ENCODE peak calls at places on chromosomes 6 and 20, in nine cellular contexts. One of them, this sample, is unnamed.
A peak's percentile ranks its signal among the peaks of the same experiment; 100 is the strongest.

GRCh38 chr6:143901885-143902708 is 37.8 kb downstream of the ZC2HC1B start:
- DNase-seq in heart right ventricle: no peak
- DNase-seq in CD8-positive, alpha-beta memory T cell: no peak
- DNase-seq in amniotic epithelial cell: peak; percentile 59
- DNase-seq in fibroblast of lung: peak; percentile 20
- DNase-seq in adipocyte: peak; percentile 10
- DNase-seq in stimulated activated naive CD8-positive, alpha-beta T cell treated with anti-CD3 and anti-CD28 coated beads, Interleukin-15, amount 100 ng/mL, for 72 hours: no peak
- DNase-seq in NCI-H1436: no peak
- DNase-seq in effector CD4-positive, alpha-beta T cell: no peak
- DNase-seq in this sample: peak; percentile 66

GRCh38 chr6:166443166-166443565 is 60.4 kb upstream of the MPC1 start:
- DNase-seq in heart right ventricle: no peak
- DNase-seq in CD8-positive, alpha-beta memory T cell: no peak
- DNase-seq in amniotic epithelial cell: no peak
- DNase-seq in fibroblast of lung: no peak
- DNase-seq in adipocyte: no peak
- DNase-seq in stimulated activated naive CD8-positive, alpha-beta T cell treated with anti-CD3 and anti-CD28 coated beads, Interleukin-15, amount 100 ng/mL, for 72 hours: no peak
- DNase-seq in NCI-H1436: no peak
- DNase-seq in effector CD4-positive, alpha-beta T cell: no peak
- DNase-seq in this sample: no peak

GRCh38 chr6:1267057-1267732 is 44.7 kb upstream of the FOXQ1 start:
- DNase-seq in heart right ventricle: no peak
- DNase-seq in CD8-positive, alpha-beta memory T cell: no peak
- DNase-seq in amniotic epithelial cell: peak; percentile 92
- DNase-seq in fibroblast of lung: peak; percentile 22
- DNase-seq in adipocyte: peak; percentile 47
- DNase-seq in stimulated activated naive CD8-positive, alpha-beta T cell treated with anti-CD3 and anti-CD28 coated beads, Interleukin-15, amount 100 ng/mL, for 72 hours: no peak
- DNase-seq in NCI-H1436: no peak
- DNase-seq in effector CD4-positive, alpha-beta T cell: no peak
- DNase-seq in this sample: peak; percentile 50

GRCh38 chr20:31811796-31812728 is 7.1 kb upstream of the MYLK2 start:
- DNase-seq in heart right ventricle: no peak
- DNase-seq in CD8-positive, alpha-beta memory T cell: no peak
- DNase-seq in amniotic epithelial cell: peak; percentile 71
- DNase-seq in fibroblast of lung: peak; percentile 89
- DNase-seq in adipocyte: peak; percentile 68
- DNase-seq in stimulated activated naive CD8-positive, alpha-beta T cell treated with anti-CD3 and anti-CD28 coated beads, Interleukin-15, amount 100 ng/mL, for 72 hours: no peak
- DNase-seq in NCI-H1436: no peak
- DNase-seq in effector CD4-positive, alpha-beta T cell: no peak
- DNase-seq in this sample: peak; percentile 39

GRCh38 chr6:75135447-75135846 is 70.4 kb downstream of the COL12A1 start:
- DNase-seq in heart right ventricle: no peak
- DNase-seq in CD8-positive, alpha-beta memory T cell: no peak
- DNase-seq in amniotic epithelial cell: no peak
- DNase-seq in fibroblast of lung: peak; percentile 50
- DNase-seq in adipocyte: no peak
- DNase-seq in stimulated activated naive CD8-positive, alpha-beta T cell treated with anti-CD3 and anti-CD28 coated beads, Interleukin-15, amount 100 ng/mL, for 72 hours: no peak
- DNase-seq in NCI-H1436: no peak
- DNase-seq in effector CD4-positive, alpha-beta T cell: no peak
- DNase-seq in this sample: peak; percentile 92

GRCh38 chr20:58987790-58988564 is 6.9 kb downstream of the NELFCD start:
- DNase-seq in heart right ventricle: no peak
- DNase-seq in CD8-positive, alpha-beta memory T cell: no peak
- DNase-seq in amniotic epithelial cell: no peak
- DNase-seq in fibroblast of lung: no peak
- DNase-seq in adipocyte: no peak
- DNase-seq in stimulated activated naive CD8-positive, alpha-beta T cell treated with anti-CD3 and anti-CD28 coated beads, Interleukin-15, amount 100 ng/mL, for 72 hours: no peak
- DNase-seq in NCI-H1436: no peak
- DNase-seq in effector CD4-positive, alpha-beta T cell: no peak
- DNase-seq in this sample: no peak

GRCh38 chr6:169847773-169848380 is 96.5 kb downstream of the ERMARD start:
- DNase-seq in heart right ventricle: no peak
- DNase-seq in CD8-positive, alpha-beta memory T cell: no peak
- DNase-seq in amniotic epithelial cell: no peak
- DNase-seq in fibroblast of lung: no peak
- DNase-seq in adipocyte: no peak
- DNase-seq in stimulated activated naive CD8-positive, alpha-beta T cell treated with anti-CD3 and anti-CD28 coated beads, Interleukin-15, amount 100 ng/mL, for 72 hours: no peak
- DNase-seq in NCI-H1436: no peak
- DNase-seq in effector CD4-positive, alpha-beta T cell: no peak
- DNase-seq in this sample: no peak

GRCh38 chr6:54910326-54910952 is 63.9 kb downstream of the FAM83B start:
- DNase-seq in heart right ventricle: no peak
- DNase-seq in CD8-positive, alpha-beta memory T cell: no peak
- DNase-seq in amniotic epithelial cell: peak; percentile 16
- DNase-seq in fibroblast of lung: peak; percentile 7
- DNase-seq in adipocyte: peak; percentile 18
- DNase-seq in stimulated activated naive CD8-positive, alpha-beta T cell treated with anti-CD3 and anti-CD28 coated beads, Interleukin-15, amount 100 ng/mL, for 72 hours: no peak
- DNase-seq in NCI-H1436: no peak
- DNase-seq in effector CD4-positive, alpha-beta T cell: no peak
- DNase-seq in this sample: no peak

GRCh38 chr6:19268117-19268516 is 569.1 kb upstream of the ID4 start:
- DNase-seq in heart right ventricle: no peak
- DNase-seq in CD8-positive, alpha-beta memory T cell: no peak
- DNase-seq in amniotic epithelial cell: no peak
- DNase-seq in fibroblast of lung: peak; percentile 14
- DNase-seq in adipocyte: no peak
- DNase-seq in stimulated activated naive CD8-positive, alpha-beta T cell treated with anti-CD3 and anti-CD28 coated beads, Interleukin-15, amount 100 ng/mL, for 72 hours: no peak
- DNase-seq in NCI-H1436: no peak
- DNase-seq in effector CD4-positive, alpha-beta T cell: no peak
- DNase-seq in this sample: no peak

GRCh38 chr20:43584448-43585138 is 6.1 kb upstream of the IFT52 start:
- DNase-seq in heart right ventricle: no peak
- DNase-seq in CD8-positive, alpha-beta memory T cell: no peak
- DNase-seq in amniotic epithelial cell: peak; percentile 88
- DNase-seq in fibroblast of lung: peak; percentile 87
- DNase-seq in adipocyte: peak; percentile 72
- DNase-seq in stimulated activated naive CD8-positive, alpha-beta T cell treated with anti-CD3 and anti-CD28 coated beads, Interleukin-15, amount 100 ng/mL, for 72 hours: no peak
- DNase-seq in NCI-H1436: no peak
- DNase-seq in effector CD4-positive, alpha-beta T cell: no peak
- DNase-seq in this sample: peak; percentile 92

GRCh38 chr20:3739054-3739925 is 6.8 kb downstream of the HSPA12B start:
- DNase-seq in heart right ventricle: peak; percentile 62
- DNase-seq in CD8-positive, alpha-beta memory T cell: no peak
- DNase-seq in amniotic epithelial cell: no peak
- DNase-seq in fibroblast of lung: no peak
- DNase-seq in adipocyte: no peak
- DNase-seq in stimulated activated naive CD8-positive, alpha-beta T cell treated with anti-CD3 and anti-CD28 coated beads, Interleukin-15, amount 100 ng/mL, for 72 hours: no peak
- DNase-seq in NCI-H1436: no peak
- DNase-seq in effector CD4-positive, alpha-beta T cell: no peak
- DNase-seq in this sample: no peak

GRCh38 chr20:46324960-46325703 is 16.8 kb upstream of the CDH22 start:
- DNase-seq in heart right ventricle: no peak
- DNase-seq in CD8-positive, alpha-beta memory T cell: no peak
- DNase-seq in amniotic epithelial cell: peak; percentile 20
- DNase-seq in fibroblast of lung: no peak
- DNase-seq in adipocyte: peak; percentile 42
- DNase-seq in stimulated activated naive CD8-positive, alpha-beta T cell treated with anti-CD3 and anti-CD28 coated beads, Interleukin-15, amount 100 ng/mL, for 72 hours: no peak
- DNase-seq in NCI-H1436: peak; percentile 49
- DNase-seq in effector CD4-positive, alpha-beta T cell: no peak
- DNase-seq in this sample: peak; percentile 10

GRCh38 chr20:58102744-58103516 is 125.5 kb downstream of the ANKRD60 start:
- DNase-seq in heart right ventricle: no peak
- DNase-seq in CD8-positive, alpha-beta memory T cell: no peak
- DNase-seq in amniotic epithelial cell: peak; percentile 37
- DNase-seq in fibroblast of lung: peak; percentile 86
- DNase-seq in adipocyte: no peak
- DNase-seq in stimulated activated naive CD8-positive, alpha-beta T cell treated with anti-CD3 and anti-CD28 coated beads, Interleukin-15, amount 100 ng/mL, for 72 hours: peak; percentile 65
- DNase-seq in NCI-H1436: no peak
- DNase-seq in effector CD4-positive, alpha-beta T cell: no peak
- DNase-seq in this sample: peak; percentile 41

GRCh38 chr6:114068119-114068518 is 97.2 kb upstream of the HDAC2 start:
- DNase-seq in heart right ventricle: no peak
- DNase-seq in CD8-positive, alpha-beta memory T cell: no peak
- DNase-seq in amniotic epithelial cell: no peak
- DNase-seq in fibroblast of lung: no peak
- DNase-seq in adipocyte: no peak
- DNase-seq in stimulated activated naive CD8-positive, alpha-beta T cell treated with anti-CD3 and anti-CD28 coated beads, Interleukin-15, amount 100 ng/mL, for 72 hours: no peak
- DNase-seq in NCI-H1436: no peak
- DNase-seq in effector CD4-positive, alpha-beta T cell: no peak
- DNase-seq in this sample: peak; percentile 37

GRCh38 chr6:138987299-138987642 is 782 bp downstream of the REPS1 start:
- DNase-seq in heart right ventricle: peak; percentile 45
- DNase-seq in CD8-positive, alpha-beta memory T cell: no peak
- DNase-seq in amniotic epithelial cell: no peak
- DNase-seq in fibroblast of lung: peak; percentile 32
- DNase-seq in adipocyte: no peak
- DNase-seq in stimulated activated naive CD8-positive, alpha-beta T cell treated with anti-CD3 and anti-CD28 coated beads, Interleukin-15, amount 100 ng/mL, for 72 hours: no peak
- DNase-seq in NCI-H1436: no peak
- DNase-seq in effector CD4-positive, alpha-beta T cell: no peak
- DNase-seq in this sample: no peak

GRCh38 chr6:1062786-1063545 is 248.9 kb upstream of the FOXQ1 start:
- DNase-seq in heart right ventricle: no peak
- DNase-seq in CD8-positive, alpha-beta memory T cell: no peak
- DNase-seq in amniotic epithelial cell: no peak
- DNase-seq in fibroblast of lung: no peak
- DNase-seq in adipocyte: peak; percentile 34
- DNase-seq in stimulated activated naive CD8-positive, alpha-beta T cell treated with anti-CD3 and anti-CD28 coated beads, Interleukin-15, amount 100 ng/mL, for 72 hours: no peak
- DNase-seq in NCI-H1436: no peak
- DNase-seq in effector CD4-positive, alpha-beta T cell: no peak
- DNase-seq in this sample: peak; percentile 10

GRCh38 chr20:63027425-63028389 is 20.9 kb upstream of the BHLHE23 start:
- DNase-seq in heart right ventricle: peak; percentile 18
- DNase-seq in CD8-positive, alpha-beta memory T cell: peak; percentile 37
- DNase-seq in amniotic epithelial cell: no peak
- DNase-seq in fibroblast of lung: no peak
- DNase-seq in adipocyte: no peak
- DNase-seq in stimulated activated naive CD8-positive, alpha-beta T cell treated with anti-CD3 and anti-CD28 coated beads, Interleukin-15, amount 100 ng/mL, for 72 hours: no peak
- DNase-seq in NCI-H1436: peak; percentile 30
- DNase-seq in effector CD4-positive, alpha-beta T cell: no peak
- DNase-seq in this sample: no peak

GRCh38 chr6:93300661-93301060 is 118.7 kb downstream of the EPHA7 start:
- DNase-seq in heart right ventricle: no peak
- DNase-seq in CD8-positive, alpha-beta memory T cell: no peak
- DNase-seq in amniotic epithelial cell: peak; percentile 2
- DNase-seq in fibroblast of lung: no peak
- DNase-seq in adipocyte: no peak
- DNase-seq in stimulated activated naive CD8-positive, alpha-beta T cell treated with anti-CD3 and anti-CD28 coated beads, Interleukin-15, amount 100 ng/mL, for 72 hours: no peak
- DNase-seq in NCI-H1436: no peak
- DNase-seq in effector CD4-positive, alpha-beta T cell: no peak
- DNase-seq in this sample: no peak

GRCh38 chr6:19668710-19669109 is 168.5 kb upstream of the ID4 start:
- DNase-seq in heart right ventricle: no peak
- DNase-seq in CD8-positive, alpha-beta memory T cell: no peak
- DNase-seq in amniotic epithelial cell: peak; percentile 42
- DNase-seq in fibroblast of lung: peak; percentile 61
- DNase-seq in adipocyte: peak; percentile 41
- DNase-seq in stimulated activated naive CD8-positive, alpha-beta T cell treated with anti-CD3 and anti-CD28 coated beads, Interleukin-15, amount 100 ng/mL, for 72 hours: no peak
- DNase-seq in NCI-H1436: no peak
- DNase-seq in effector CD4-positive, alpha-beta T cell: no peak
- DNase-seq in this sample: peak; percentile 36

GRCh38 chr6:8589941-8590676 is 154.8 kb upstream of the SLC35B3 start:
- DNase-seq in heart right ventricle: no peak
- DNase-seq in CD8-positive, alpha-beta memory T cell: no peak
- DNase-seq in amniotic epithelial cell: no peak
- DNase-seq in fibroblast of lung: no peak
- DNase-seq in adipocyte: peak; percentile 17
- DNase-seq in stimulated activated naive CD8-positive, alpha-beta T cell treated with anti-CD3 and anti-CD28 coated beads, Interleukin-15, amount 100 ng/mL, for 72 hours: no peak
- DNase-seq in NCI-H1436: peak; percentile 30
- DNase-seq in effector CD4-positive, alpha-beta T cell: no peak
- DNase-seq in this sample: no peak

GRCh38 chr6:150547511-150548222 is 52.0 kb upstream of the PLEKHG1 start:
- DNase-seq in heart right ventricle: peak; percentile 58
- DNase-seq in CD8-positive, alpha-beta memory T cell: no peak
- DNase-seq in amniotic epithelial cell: no peak
- DNase-seq in fibroblast of lung: no peak
- DNase-seq in adipocyte: no peak
- DNase-seq in stimulated activated naive CD8-positive, alpha-beta T cell treated with anti-CD3 and anti-CD28 coated beads, Interleukin-15, amount 100 ng/mL, for 72 hours: no peak
- DNase-seq in NCI-H1436: no peak
- DNase-seq in effector CD4-positive, alpha-beta T cell: no peak
- DNase-seq in this sample: no peak

GRCh38 chr6:99514089-99514488 is 1.1 kb downstream of the USP45 start:
- DNase-seq in heart right ventricle: no peak
- DNase-seq in CD8-positive, alpha-beta memory T cell: no peak
- DNase-seq in amniotic epithelial cell: no peak
- DNase-seq in fibroblast of lung: peak; percentile 10
- DNase-seq in adipocyte: peak; percentile 35
- DNase-seq in stimulated activated naive CD8-positive, alpha-beta T cell treated with anti-CD3 and anti-CD28 coated beads, Interleukin-15, amount 100 ng/mL, for 72 hours: no peak
- DNase-seq in NCI-H1436: no peak
- DNase-seq in effector CD4-positive, alpha-beta T cell: no peak
- DNase-seq in this sample: no peak

GRCh38 chr20:21182832-21183563 is 57.1 kb downstream of the KIZ start:
- DNase-seq in heart right ventricle: no peak
- DNase-seq in CD8-positive, alpha-beta memory T cell: no peak
- DNase-seq in amniotic epithelial cell: peak; percentile 91
- DNase-seq in fibroblast of lung: peak; percentile 87
- DNase-seq in adipocyte: peak; percentile 87
- DNase-seq in stimulated activated naive CD8-positive, alpha-beta T cell treated with anti-CD3 and anti-CD28 coated beads, Interleukin-15, amount 100 ng/mL, for 72 hours: no peak
- DNase-seq in NCI-H1436: no peak
- DNase-seq in effector CD4-positive, alpha-beta T cell: no peak
- DNase-seq in this sample: peak; percentile 98

GRCh38 chr6:122028933-122029332 is 370.5 kb upstream of the HSF2 start:
- DNase-seq in heart right ventricle: no peak
- DNase-seq in CD8-positive, alpha-beta memory T cell: no peak
- DNase-seq in amniotic epithelial cell: no peak
- DNase-seq in fibroblast of lung: no peak
- DNase-seq in adipocyte: no peak
- DNase-seq in stimulated activated naive CD8-positive, alpha-beta T cell treated with anti-CD3 and anti-CD28 coated beads, Interleukin-15, amount 100 ng/mL, for 72 hours: no peak
- DNase-seq in NCI-H1436: no peak
- DNase-seq in effector CD4-positive, alpha-beta T cell: no peak
- DNase-seq in this sample: no peak

GRCh38 chr6:408599-409102 is 17.1 kb downstream of the IRF4 start:
- DNase-seq in heart right ventricle: peak; percentile 54
- DNase-seq in CD8-positive, alpha-beta memory T cell: no peak
- DNase-seq in amniotic epithelial cell: peak; percentile 35
- DNase-seq in fibroblast of lung: peak; percentile 32
- DNase-seq in adipocyte: peak; percentile 67
- DNase-seq in stimulated activated naive CD8-positive, alpha-beta T cell treated with anti-CD3 and anti-CD28 coated beads, Interleukin-15, amount 100 ng/mL, for 72 hours: no peak
- DNase-seq in NCI-H1436: no peak
- DNase-seq in effector CD4-positive, alpha-beta T cell: no peak
- DNase-seq in this sample: peak; percentile 26

GRCh38 chr6:113405326-113406050 is 451.7 kb upstream of the MARCKS start:
- DNase-seq in heart right ventricle: no peak
- DNase-seq in CD8-positive, alpha-beta memory T cell: no peak
- DNase-seq in amniotic epithelial cell: no peak
- DNase-seq in fibroblast of lung: no peak
- DNase-seq in adipocyte: peak; percentile 50
- DNase-seq in stimulated activated naive CD8-positive, alpha-beta T cell treated with anti-CD3 and anti-CD28 coated beads, Interleukin-15, amount 100 ng/mL, for 72 hours: no peak
- DNase-seq in NCI-H1436: no peak
- DNase-seq in effector CD4-positive, alpha-beta T cell: no peak
- DNase-seq in this sample: peak; percentile 59

GRCh38 chr6:170021579-170021978 is 269.3 kb downstream of the DLL1 start:
- DNase-seq in heart right ventricle: no peak
- DNase-seq in CD8-positive, alpha-beta memory T cell: no peak
- DNase-seq in amniotic epithelial cell: no peak
- DNase-seq in fibroblast of lung: no peak
- DNase-seq in adipocyte: no peak
- DNase-seq in stimulated activated naive CD8-positive, alpha-beta T cell treated with anti-CD3 and anti-CD28 coated beads, Interleukin-15, amount 100 ng/mL, for 72 hours: no peak
- DNase-seq in NCI-H1436: no peak
- DNase-seq in effector CD4-positive, alpha-beta T cell: no peak
- DNase-seq in this sample: no peak

GRCh38 chr6:47153066-47153755 is 111.1 kb upstream of the ADGRF1 start:
- DNase-seq in heart right ventricle: no peak
- DNase-seq in CD8-positive, alpha-beta memory T cell: no peak
- DNase-seq in amniotic epithelial cell: peak; percentile 65
- DNase-seq in fibroblast of lung: peak; percentile 89
- DNase-seq in adipocyte: peak; percentile 34
- DNase-seq in stimulated activated naive CD8-positive, alpha-beta T cell treated with anti-CD3 and anti-CD28 coated beads, Interleukin-15, amount 100 ng/mL, for 72 hours: no peak
- DNase-seq in NCI-H1436: no peak
- DNase-seq in effector CD4-positive, alpha-beta T cell: no peak
- DNase-seq in this sample: peak; percentile 87

GRCh38 chr6:153146413-153146812 is 15.3 kb upstream of the RGS17 start:
- DNase-seq in heart right ventricle: no peak
- DNase-seq in CD8-positive, alpha-beta memory T cell: no peak
- DNase-seq in amniotic epithelial cell: no peak
- DNase-seq in fibroblast of lung: no peak
- DNase-seq in adipocyte: no peak
- DNase-seq in stimulated activated naive CD8-positive, alpha-beta T cell treated with anti-CD3 and anti-CD28 coated beads, Interleukin-15, amount 100 ng/mL, for 72 hours: no peak
- DNase-seq in NCI-H1436: no peak
- DNase-seq in effector CD4-positive, alpha-beta T cell: no peak
- DNase-seq in this sample: no peak

GRCh38 chr6:4017847-4018193 is 61.1 kb downstream of the FAM217A start:
- DNase-seq in heart right ventricle: no peak
- DNase-seq in CD8-positive, alpha-beta memory T cell: no peak
- DNase-seq in amniotic epithelial cell: peak; percentile 31
- DNase-seq in fibroblast of lung: peak; percentile 51
- DNase-seq in adipocyte: peak; percentile 65
- DNase-seq in stimulated activated naive CD8-positive, alpha-beta T cell treated with anti-CD3 and anti-CD28 coated beads, Interleukin-15, amount 100 ng/mL, for 72 hours: no peak
- DNase-seq in NCI-H1436: peak; percentile 43
- DNase-seq in effector CD4-positive, alpha-beta T cell: no peak
- DNase-seq in this sample: peak; percentile 31

GRCh38 chr6:10203651-10204050 is 211.2 kb downstream of the TFAP2A start:
- DNase-seq in heart right ventricle: no peak
- DNase-seq in CD8-positive, alpha-beta memory T cell: no peak
- DNase-seq in amniotic epithelial cell: no peak
- DNase-seq in fibroblast of lung: no peak
- DNase-seq in adipocyte: no peak
- DNase-seq in stimulated activated naive CD8-positive, alpha-beta T cell treated with anti-CD3 and anti-CD28 coated beads, Interleukin-15, amount 100 ng/mL, for 72 hours: no peak
- DNase-seq in NCI-H1436: no peak
- DNase-seq in effector CD4-positive, alpha-beta T cell: no peak
- DNase-seq in this sample: no peak